ENCODE peak calls at places on chromosomes 2 and 18, in nine cellular contexts. M, H, Q, L, F, Y, W, C and A are unnamed samples.

GRCh38 chr2:113149553-113150257 is 22.3 kb downstream of the IL1RN start:
- DNase-seq in M (no peak), H (no peak), Q (no peak), L (no peak), F (no peak), Y (no peak), W (no peak), C (no peak), A (no peak)

GRCh38 chr18:35422227-35422626 is 45.1 kb upstream of the ZNF396 start:
- DNase-seq in M (no peak), H (no peak), Q (no peak), L (no peak), F (no peak), Y (no peak), W (no peak), C (no peak), A (no peak)

GRCh38 chr18:39527465-39527864 is 1961.9 kb upstream of the CELF4 start:
- DNase-seq in M (no peak), H (no peak), Q (no peak), L (no peak), F (no peak), Y (no peak), W (peak; percentile 53), C (no peak), A (no peak)

GRCh38 chr2:211449819-211450218 is 893.4 kb downstream of the CPS1 start:
- DNase-seq in M (no peak), H (no peak), Q (no peak), L (no peak), F (no peak), Y (no peak), W (no peak), C (no peak), A (no peak)

GRCh38 chr2:148259674-148260073 is 238.8 kb downstream of the MBD5 start:
- DNase-seq in M (no peak), H (peak; percentile 27), Q (no peak), L (no peak), F (no peak), Y (peak; percentile 36), W (peak; percentile 40), C (no peak), A (no peak)

GRCh38 chr2:80517301-80517700 is 212.7 kb upstream of the LRRTM1 start:
- DNase-seq in M (no peak), H (no peak), Q (no peak), L (no peak), F (no peak), Y (no peak), W (no peak), C (no peak), A (no peak)

GRCh38 chr2:173446722-173447121 is 92.0 kb downstream of the CDCA7 start:
- DNase-seq in M (no peak), H (no peak), Q (no peak), L (no peak), F (no peak), Y (peak; percentile 60), W (peak; percentile 3), C (no peak), A (no peak)

GRCh38 chr18:75521808-75522207 is 94.3 kb upstream of the SMIM21 start:
- DNase-seq in M (no peak), H (no peak), Q (no peak), L (no peak), F (no peak), Y (no peak), W (no peak), C (peak; percentile 46), A (no peak)

GRCh38 chr2:151162185-151162584 is 99.5 kb downstream of the RBM43 start:
- DNase-seq in M (no peak), H (peak; percentile 23), Q (no peak), L (no peak), F (no peak), Y (peak; percentile 51), W (peak; percentile 70), C (no peak), A (peak; percentile 76)
- TF ChIP-seq CTCF in M (peak; percentile 42), H (peak; percentile 5), Q (no peak), L (no peak), F (no peak), Y (peak; percentile 60), W (peak; percentile 53), C (no peak), A (peak; percentile 65)

GRCh38 chr2:72913531-72914225 is 3.6 kb upstream of the EMX1 start:
- DNase-seq in M (peak; percentile 52), H (no peak), Q (no peak), L (no peak), F (no peak), Y (no peak), W (no peak), C (no peak), A (no peak)

GRCh38 chr2:72916743-72917137 is 579 bp upstream of the EMX1 start:
- DNase-seq in M (peak; percentile 65), H (no peak), Q (no peak), L (no peak), F (no peak), Y (no peak), W (no peak), C (no peak), A (no peak)

GRCh38 chr2:72914226-72915075 is 2.9 kb upstream of the EMX1 start:
- DNase-seq in M (peak; percentile 54), H (no peak), Q (no peak), L (no peak), F (no peak), Y (no peak), W (no peak), C (no peak), A (no peak)

GRCh38 chr2:72915907-72916742 is 1.2 kb upstream of the EMX1 start:
- DNase-seq in M (peak; percentile 83), H (no peak), Q (no peak), L (no peak), F (peak; percentile 16), Y (peak; percentile 58), W (no peak), C (no peak), A (peak; percentile 76)

GRCh38 chr2:72915076-72915906 is 2.0 kb upstream of the EMX1 start:
- DNase-seq in M (peak; percentile 41), H (no peak), Q (no peak), L (no peak), F (no peak), Y (no peak), W (no peak), C (no peak), A (no peak)
- H3K27me3 ChIP-seq in M (peaks cover 63% of the 10 kb centered on the region), H (peaks cover 93% of the 10 kb centered on the region), Q (peaks cover 16% of the 10 kb centered on the region), L (peaks cover 77% of the 10 kb centered on the region), F (peaks cover 98% of the 10 kb centered on the region), Y (peaks cover 81% of the 10 kb centered on the region), W (peaks cover 88% of the 10 kb centered on the region), C (peaks cover 97% of the 10 kb centered on the region), A (peaks cover 100% of the 10 kb centered on the region)

DNA sequence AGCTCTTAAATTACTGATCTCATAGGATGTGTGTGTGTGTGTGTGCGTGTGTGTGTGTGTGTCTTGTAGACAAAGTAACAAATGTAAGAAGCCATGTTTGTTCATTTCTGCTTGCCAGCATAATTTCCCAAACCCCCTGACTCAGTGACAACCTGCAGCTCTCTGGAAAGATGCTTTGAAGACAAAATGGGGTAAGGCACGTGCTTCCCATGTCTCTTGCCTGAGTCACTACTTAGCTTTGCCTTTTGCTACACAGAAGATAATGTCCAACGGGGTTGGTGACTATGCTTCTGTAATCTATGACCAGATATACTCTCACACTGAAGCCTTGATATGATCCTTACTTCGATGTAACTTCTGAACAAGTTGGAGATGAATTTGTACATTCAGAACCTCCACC is 332.0 kb downstream of the SLC4A3 start:
- DNase-seq in M (no peak), H (peak; percentile 59), Q (no peak), L (no peak), F (no peak), Y (no peak), W (peak; percentile 72), C (no peak), A (no peak)
- H3K27ac ChIP-seq in M (no peak overlapping the region), H (no peak overlapping the region), Q (no peak overlapping the region), L (no peak overlapping the region), F (no peak overlapping the region), Y (no peak overlapping the region), W (no peak overlapping the region), C (no peak overlapping the region), A (no peak overlapping the region)

GRCh38 chr2:35168351-35168750 is 1187.2 kb upstream of the CRIM1 start:
- DNase-seq in M (no peak), H (no peak), Q (no peak), L (no peak), F (no peak), Y (peak; percentile 8), W (no peak), C (no peak), A (no peak)
- TF ChIP-seq CTCF in M (peak; percentile 74), H (no peak), Q (no peak), L (no peak), F (no peak), Y (no peak), W (no peak), C (no peak), A (no peak)

GRCh38 chr2:100941646-100942240 is 60.3 kb upstream of the RPL31 start:
- DNase-seq in M (no peak), H (peak; percentile 25), Q (peak; percentile 22), L (no peak), F (no peak), Y (no peak), W (peak; percentile 54), C (no peak), A (peak; percentile 74)

GRCh38 chr2:100940766-100941645 is 61.1 kb upstream of the RPL31 start:
- DNase-seq in M (no peak), H (no peak), Q (peak; percentile 34), L (no peak), F (no peak), Y (no peak), W (no peak), C (no peak), A (no peak)

GRCh38 chr2:100945433-100945740 is 56.7 kb upstream of the RPL31 start:
- DNase-seq in M (no peak), H (no peak), Q (no peak), L (no peak), F (no peak), Y (no peak), W (no peak), C (no peak), A (no peak)

GRCh38 chr2:100945930-100946607 is 56.0 kb upstream of the RPL31 start:
- DNase-seq in M (no peak), H (no peak), Q (no peak), L (no peak), F (no peak), Y (no peak), W (no peak), C (no peak), A (no peak)

DNA sequence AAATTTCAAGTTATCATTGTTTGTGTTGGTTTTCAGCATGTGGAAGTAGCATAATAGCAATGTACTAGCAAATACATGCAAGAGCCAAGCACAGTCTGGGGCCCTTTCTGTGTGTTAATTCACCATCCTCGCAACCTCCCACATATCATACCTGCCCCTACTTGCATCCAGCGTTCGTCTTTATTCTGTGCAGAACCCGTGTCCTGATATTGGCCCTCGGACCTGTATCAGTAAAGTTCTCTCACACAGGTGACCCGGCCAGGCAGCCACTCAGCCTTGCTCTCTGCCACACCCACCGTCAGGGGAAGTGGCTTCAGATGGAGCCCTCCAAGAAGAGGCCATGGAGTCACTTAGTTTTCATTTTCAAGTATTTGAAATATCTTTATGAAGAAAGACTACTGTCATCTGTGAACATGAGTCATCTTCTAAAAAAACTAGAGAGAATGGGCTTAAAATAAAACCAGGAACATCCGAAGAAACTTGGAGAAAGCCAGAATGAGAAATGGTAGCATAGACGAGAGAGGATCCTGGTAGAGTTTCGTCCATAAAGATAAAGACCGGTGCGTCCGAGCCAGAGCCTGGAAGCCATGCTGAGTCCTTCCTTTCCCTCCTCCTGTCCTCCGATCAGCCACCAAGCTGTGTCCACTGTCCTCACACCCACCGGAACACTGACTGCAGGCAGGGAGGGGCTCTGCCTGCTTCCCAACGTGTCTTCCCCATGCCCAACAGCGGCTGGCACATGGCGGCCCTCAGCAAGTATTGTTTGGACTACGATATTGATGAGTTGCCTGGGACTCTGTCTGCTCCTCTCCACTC is 57.3 kb upstream of the RPL31 start:
- DNase-seq in M (no peak), H (no peak), Q (no peak), L (no peak), F (no peak), Y (no peak), W (no peak), C (no peak), A (no peak)
- H3K27me3 ChIP-seq in M (no peaks in the 10 kb centered on the region), H (no peaks in the 10 kb centered on the region), Q (no peaks in the 10 kb centered on the region), L (no peaks in the 10 kb centered on the region), F (no peaks in the 10 kb centered on the region), Y (no peaks in the 10 kb centered on the region), W (no peaks in the 10 kb centered on the region), C (no peaks in the 10 kb centered on the region), A (no peaks in the 10 kb centered on the region)